ENCODE peak calls at places on chromosomes 11 and 22, in four cellular contexts. G is activated effector memory CD4-positive, alpha-beta T cell treated with Interleukin-2 at 50 U/mL for 16 hours; I is fibroblast of the conjunctiva; E is substantia nigra. P is an unnamed sample.

GRCh38 chr11:30513087-30513486 is 73.1 kb downstream of the MPPED2 start:
- DNase-seq in G (no peak), I (no peak), E (no peak), P (no peak)

GRCh38 chr11:102390667-102391449 is 43.8 kb downstream of the BIRC2 start:
- DNase-seq in G (peak), I (peak), E (peak), P (peak)

GRCh38 chr22:28810839-28811491 is 10.6 kb upstream of the XBP1 start:
- DNase-seq in G (peak), I (no peak), E (no peak), P (no peak)

GRCh38 chr11:126280595-126280994 is 2.3 kb upstream of the TIRAP start:
- DNase-seq in G (no peak), I (no peak), E (no peak), P (no peak)

GRCh38 chr11:116576523-116576922 is 196.3 kb downstream of the BUD13 start:
- DNase-seq in G (no peak), I (no peak), E (no peak), P (no peak)

GRCh38 chr11:70908223-70908622 is 344.2 kb downstream of the SHANK2 start:
- DNase-seq in G (no peak), I (no peak), E (no peak), P (no peak)

GRCh38 chr11:46127150-46127638 is 5.9 kb upstream of the PHF21A start:
- DNase-seq in G (peak), I (no peak), E (no peak), P (no peak)

GRCh38 chr22:25048659-25049657 is 96.4 kb downstream of the KIAA1671 start:
- DNase-seq in G (peak), I (peak), E (peak), P (peak)

GRCh38 chr11:1755344-1756023 is 5.1 kb upstream of the IFITM10 start:
- DNase-seq in G (no peak), I (no peak), E (no peak), P (no peak)

GRCh38 chr11:58186938-58187337 is 1.9 kb upstream of the OR9Q2 start:
- DNase-seq in G (no peak), I (no peak), E (no peak), P (no peak)

GRCh38 chr11:72350752-72351151 is 83.6 kb downstream of the CLPB start:
- DNase-seq in G (no peak), I (no peak), E (no peak), P (no peak)

GRCh38 chr22:43310798-43311197 is 32.4 kb downstream of the SCUBE1 start:
- DNase-seq in G (no peak), I (no peak), E (no peak), P (no peak)

GRCh38 chr11:64121637-64122410 is 44.1 kb downstream of the MACROD1 start:
- DNase-seq in G (no peak), I (no peak), E (no peak), P (no peak)

GRCh38 chr22:27283714-27284113 is 517.8 kb downstream of the MN1 start:
- DNase-seq in G (no peak), I (no peak), E (no peak), P (no peak)

GRCh38 chr11:46200537-46201281 is 76.8 kb upstream of the CREB3L1 start:
- DNase-seq in G (no peak), I (no peak), E (no peak), P (no peak)

GRCh38 chr22:46076651-46077339 is 73.5 kb upstream of the PPARA start:
- DNase-seq in G (no peak), I (no peak), E (no peak), P (no peak)

GRCh38 chr11:68036141-68036716 is 2.6 kb upstream of the TCIRG1 start:
- DNase-seq in G (no peak), I (no peak), E (no peak), P (no peak)